ENCODE peak calls at places on chromosomes 11 and 22, in four cellular contexts. One of them, this sample, is unnamed.
A peak's percentile ranks its signal among the peaks of the same experiment; 100 is the strongest.

GRCh38 chr11:68976095-68976494 is 4.7 kb downstream of the MRGPRD start:
- DNase-seq in mammary epithelial cell: no peak
- DNase-seq in fibroblast of lung: no peak
- DNase-seq in lower lobe of right lung: peak; percentile 6
- DNase-seq in this sample: no peak

GRCh38 chr11:119318240-119319135 is 1.6 kb upstream of the MCAM start:
- DNase-seq in mammary epithelial cell: peak; percentile 86
- DNase-seq in fibroblast of lung: peak; percentile 62
- DNase-seq in lower lobe of right lung: no peak
- DNase-seq in this sample: peak; percentile 70

GRCh38 chr22:49139492-49140151 is 688.1 kb downstream of the BRD1 start:
- DNase-seq in mammary epithelial cell: no peak
- DNase-seq in fibroblast of lung: no peak
- DNase-seq in lower lobe of right lung: peak; percentile 30
- DNase-seq in this sample: peak; percentile 46

GRCh38 chr11:46952553-46952952 is 16.0 kb downstream of the CSTPP1 start:
- DNase-seq in mammary epithelial cell: no peak
- DNase-seq in fibroblast of lung: no peak
- DNase-seq in lower lobe of right lung: no peak
- DNase-seq in this sample: no peak

GRCh38 chr11:117876341-117877119 is at the start of gene FXYD6:
- DNase-seq in mammary epithelial cell: no peak
- DNase-seq in fibroblast of lung: peak; percentile 60
- DNase-seq in lower lobe of right lung: no peak
- DNase-seq in this sample: peak; percentile 96

GRCh38 chr22:30344447-30345200 is 12.1 kb downstream of the SF3A1 start:
- DNase-seq in mammary epithelial cell: no peak
- DNase-seq in fibroblast of lung: no peak
- DNase-seq in lower lobe of right lung: no peak
- DNase-seq in this sample: no peak

GRCh38 chr11:103413266-103413888 is 304.2 kb downstream of the DYNC2H1 start:
- DNase-seq in mammary epithelial cell: no peak
- DNase-seq in fibroblast of lung: peak; percentile 38
- DNase-seq in lower lobe of right lung: no peak
- DNase-seq in this sample: no peak

GRCh38 chr11:94870422-94870821 is 102.3 kb downstream of the AMOTL1 start:
- DNase-seq in mammary epithelial cell: no peak
- DNase-seq in fibroblast of lung: no peak
- DNase-seq in lower lobe of right lung: no peak
- DNase-seq in this sample: no peak

GRCh38 chr11:36240746-36241295 is 48.4 kb downstream of the COMMD9 start:
- DNase-seq in mammary epithelial cell: no peak
- DNase-seq in fibroblast of lung: no peak
- DNase-seq in lower lobe of right lung: no peak
- DNase-seq in this sample: no peak

GRCh38 chr22:43849731-43850130 is 12.6 kb downstream of the SULT4A1 start:
- DNase-seq in mammary epithelial cell: no peak
- DNase-seq in fibroblast of lung: no peak
- DNase-seq in lower lobe of right lung: no peak
- DNase-seq in this sample: no peak

GRCh38 chr11:128146926-128147605 is 440.3 kb downstream of the ETS1 start:
- DNase-seq in mammary epithelial cell: peak; percentile 46
- DNase-seq in fibroblast of lung: peak; percentile 5
- DNase-seq in lower lobe of right lung: no peak
- DNase-seq in this sample: no peak

GRCh38 chr11:35017528-35018342 is 101.3 kb downstream of the PDHX start:
- DNase-seq in mammary epithelial cell: no peak
- DNase-seq in fibroblast of lung: no peak
- DNase-seq in lower lobe of right lung: no peak
- DNase-seq in this sample: peak; percentile 10

GRCh38 chr11:44681698-44682097 is 45.1 kb upstream of the TSPAN18 start:
- DNase-seq in mammary epithelial cell: peak; percentile 13
- DNase-seq in fibroblast of lung: peak; percentile 22
- DNase-seq in lower lobe of right lung: no peak
- DNase-seq in this sample: no peak

GRCh38 chr11:133938166-133938565 is 18.6 kb downstream of the IGSF9B start:
- DNase-seq in mammary epithelial cell: no peak
- DNase-seq in fibroblast of lung: no peak
- DNase-seq in lower lobe of right lung: no peak
- DNase-seq in this sample: no peak

GRCh38 chr11:60363542-60364525 is 14.5 kb upstream of the MS4A7 start:
- DNase-seq in mammary epithelial cell: peak; percentile 39
- DNase-seq in fibroblast of lung: peak; percentile 40
- DNase-seq in lower lobe of right lung: no peak
- DNase-seq in this sample: peak; percentile 50

GRCh38 chr11:29061452-29061851 is 953.3 kb downstream of the METTL15 start:
- DNase-seq in mammary epithelial cell: no peak
- DNase-seq in fibroblast of lung: no peak
- DNase-seq in lower lobe of right lung: no peak
- DNase-seq in this sample: no peak

GRCh38 chr11:120523196-120523595 is 11.6 kb downstream of the GRIK4 start:
- DNase-seq in mammary epithelial cell: no peak
- DNase-seq in fibroblast of lung: no peak
- DNase-seq in lower lobe of right lung: peak; percentile 35
- DNase-seq in this sample: peak; percentile 78

GRCh38 chr11:33045551-33046255 is 6.3 kb downstream of the TCP11L1 start:
- DNase-seq in mammary epithelial cell: peak; percentile 81
- DNase-seq in fibroblast of lung: no peak
- DNase-seq in lower lobe of right lung: no peak
- DNase-seq in this sample: no peak

GRCh38 chr22:46349681-46350080 is 14.2 kb downstream of the TRMU start:
- DNase-seq in mammary epithelial cell: no peak
- DNase-seq in fibroblast of lung: no peak
- DNase-seq in lower lobe of right lung: peak; percentile 24
- DNase-seq in this sample: no peak
- H3K36me3 ChIP-seq in mammary epithelial cell: peaks cover 25% of the 10 kb centered on the region
- H3K36me3 ChIP-seq in fibroblast of lung: peaks cover 33% of the 10 kb centered on the region
- H3K36me3 ChIP-seq in lower lobe of right lung: peaks cover 100% of the 10 kb centered on the region
- H3K36me3 ChIP-seq in this sample: peaks cover 34% of the 10 kb centered on the region

GRCh38 chr11:125348704-125349635 is 147.1 kb downstream of the FEZ1 start:
- DNase-seq in mammary epithelial cell: no peak
- DNase-seq in fibroblast of lung: peak; percentile 29
- DNase-seq in lower lobe of right lung: peak; percentile 44
- DNase-seq in this sample: peak; percentile 92

GRCh38 chr11:125351868-125352250 is 144.2 kb downstream of the FEZ1 start:
- DNase-seq in mammary epithelial cell: no peak
- DNase-seq in fibroblast of lung: no peak
- DNase-seq in lower lobe of right lung: no peak
- DNase-seq in this sample: no peak

GRCh38 chr11:125351045-125351867 is 144.8 kb downstream of the FEZ1 start:
- DNase-seq in mammary epithelial cell: no peak
- DNase-seq in fibroblast of lung: no peak
- DNase-seq in lower lobe of right lung: peak; percentile 36
- DNase-seq in this sample: peak; percentile 82

GRCh38 chr11:125348141-125348651 is 147.9 kb downstream of the FEZ1 start:
- DNase-seq in mammary epithelial cell: no peak
- DNase-seq in fibroblast of lung: no peak
- DNase-seq in lower lobe of right lung: peak; percentile 35
- DNase-seq in this sample: no peak

DNA sequence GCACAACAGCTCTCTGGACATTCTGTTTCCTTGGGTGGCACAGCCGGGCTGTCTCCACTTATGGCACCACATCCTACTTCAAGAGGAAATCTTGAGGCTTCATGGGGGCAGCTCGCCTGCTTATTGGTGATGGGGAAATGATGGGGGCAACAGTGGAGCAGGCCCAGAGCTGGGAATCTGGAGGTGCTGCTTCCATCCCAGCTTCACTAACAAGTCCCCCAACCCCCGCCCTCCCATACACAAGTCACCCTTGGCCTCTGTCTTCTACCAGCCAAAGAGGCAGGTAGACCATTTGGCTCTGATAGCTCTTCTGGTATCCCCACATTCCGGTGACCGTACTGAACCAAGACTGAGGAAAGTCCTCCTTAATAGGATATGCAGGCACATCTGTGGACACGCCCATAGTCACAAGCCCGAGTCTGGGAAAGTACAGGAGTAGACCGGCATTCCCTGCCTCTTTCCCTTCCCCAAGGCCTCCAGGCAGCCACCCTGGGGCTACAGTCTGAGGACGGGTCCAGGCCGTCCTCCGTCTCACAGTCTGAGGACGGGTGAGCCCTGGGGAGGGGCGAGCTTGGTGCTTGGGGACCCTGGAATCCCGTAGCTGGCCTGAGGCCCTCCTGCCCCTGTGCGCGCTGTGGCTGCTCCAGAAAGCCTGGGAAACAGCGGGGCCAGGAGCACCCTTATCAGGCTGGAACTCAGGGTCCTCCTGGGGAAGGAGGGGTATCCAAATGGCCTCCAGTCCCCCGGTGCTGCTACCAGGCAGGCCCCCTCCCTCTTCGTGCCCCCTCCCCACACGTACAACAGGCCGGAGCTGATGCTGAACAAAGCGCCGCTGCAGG is 145.6 kb downstream of the FEZ1 start:
- DNase-seq in mammary epithelial cell: no peak
- DNase-seq in fibroblast of lung: no peak
- DNase-seq in lower lobe of right lung: peak; percentile 18
- DNase-seq in this sample: no peak
- H3K4me3 ChIP-seq in mammary epithelial cell: no peak overlapping the region
- H3K4me3 ChIP-seq in fibroblast of lung: no peak overlapping the region
- H3K4me3 ChIP-seq in lower lobe of right lung: no peak overlapping the region
- H3K4me3 ChIP-seq in this sample: peak overlapping the region; percentile 29

DNA sequence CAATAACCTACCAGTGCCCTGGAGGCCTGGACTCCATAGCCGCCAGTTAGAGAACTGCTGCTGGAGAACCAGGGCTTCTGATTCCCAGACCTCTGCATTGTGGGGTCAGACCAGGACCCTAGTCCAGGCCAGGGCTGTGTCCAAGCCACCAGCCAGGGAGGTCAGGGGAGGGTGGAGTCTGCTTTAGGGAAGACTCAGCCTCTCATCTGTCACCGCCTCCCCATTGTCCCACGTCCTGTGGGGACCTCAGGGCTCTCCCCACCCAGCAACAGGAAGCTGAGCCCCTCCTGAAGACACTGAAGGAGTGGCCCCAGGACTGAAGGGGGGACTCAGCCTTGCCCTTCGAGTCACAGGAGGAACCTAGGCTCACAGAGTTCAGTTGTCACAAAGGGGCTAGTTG is 41.2 kb downstream of the PDE2A start:
- DNase-seq in mammary epithelial cell: no peak
- DNase-seq in fibroblast of lung: no peak
- DNase-seq in lower lobe of right lung: no peak
- DNase-seq in this sample: no peak
- H3K27me3 ChIP-seq in mammary epithelial cell: no peaks in the 10 kb centered on the region
- H3K27me3 ChIP-seq in fibroblast of lung: peaks cover 8% of the 10 kb centered on the region
- H3K27me3 ChIP-seq in lower lobe of right lung: peaks cover 16% of the 10 kb centered on the region
- H3K27me3 ChIP-seq in this sample: no peaks in the 10 kb centered on the region

DNA sequence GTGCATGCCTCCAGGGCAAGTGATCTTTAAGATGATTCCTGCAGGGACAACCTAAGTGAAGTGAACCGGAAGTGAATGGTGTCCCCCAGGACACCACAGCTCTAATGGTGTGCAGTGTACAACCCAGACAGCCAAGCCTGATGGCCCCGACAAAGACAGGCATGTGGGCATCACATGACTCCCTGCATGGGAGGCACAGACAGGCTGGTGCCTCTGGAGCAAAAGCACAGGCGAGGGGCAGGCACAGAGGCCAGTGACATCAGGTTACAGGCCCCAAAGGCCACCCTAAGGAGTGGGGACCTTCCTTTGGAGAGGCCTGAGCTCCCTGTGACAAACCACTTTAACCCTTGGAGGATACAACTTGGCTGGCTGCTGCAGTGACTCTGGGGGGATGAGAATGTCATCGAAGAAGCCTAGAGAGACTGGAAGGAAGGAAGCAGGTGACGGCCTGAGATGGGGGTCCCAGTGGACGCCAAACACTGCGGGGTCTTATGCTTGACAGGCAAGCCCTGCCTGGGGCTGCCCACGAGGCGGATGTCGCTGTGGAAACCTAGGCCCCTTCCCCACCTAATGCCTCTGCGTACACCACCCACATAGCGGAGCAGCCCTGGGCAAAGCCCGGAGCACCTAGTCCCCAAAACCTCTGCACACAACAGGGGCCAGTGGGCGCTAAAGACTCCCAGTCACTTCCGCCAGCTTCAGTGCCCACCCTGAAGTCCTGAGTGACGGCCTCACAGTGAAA is 12.4 kb downstream of the POLR3H start:
- DNase-seq in mammary epithelial cell: no peak
- DNase-seq in fibroblast of lung: no peak
- DNase-seq in lower lobe of right lung: no peak
- DNase-seq in this sample: no peak
- H3K36me3 ChIP-seq in mammary epithelial cell: peaks cover 23% of the 10 kb centered on the region
- H3K36me3 ChIP-seq in fibroblast of lung: peaks cover 40% of the 10 kb centered on the region
- H3K36me3 ChIP-seq in lower lobe of right lung: peaks cover 74% of the 10 kb centered on the region
- H3K36me3 ChIP-seq in this sample: peaks cover 23% of the 10 kb centered on the region

GRCh38 chr22:18112440-18112839 is 1.8 kb downstream of the TUBA8 start:
- DNase-seq in mammary epithelial cell: no peak
- DNase-seq in fibroblast of lung: no peak
- DNase-seq in lower lobe of right lung: no peak
- DNase-seq in this sample: no peak

GRCh38 chr22:18111759-18112330 is 1.2 kb downstream of the TUBA8 start:
- DNase-seq in mammary epithelial cell: no peak
- DNase-seq in fibroblast of lung: no peak
- DNase-seq in lower lobe of right lung: no peak
- DNase-seq in this sample: peak; percentile 64

GRCh38 chr22:18114976-18115652 is 4.5 kb downstream of the TUBA8 start:
- DNase-seq in mammary epithelial cell: no peak
- DNase-seq in fibroblast of lung: no peak
- DNase-seq in lower lobe of right lung: no peak
- DNase-seq in this sample: no peak

GRCh38 chr22:18114495-18114894 is 3.9 kb downstream of the TUBA8 start:
- DNase-seq in mammary epithelial cell: no peak
- DNase-seq in fibroblast of lung: no peak
- DNase-seq in lower lobe of right lung: no peak
- DNase-seq in this sample: no peak

DNA sequence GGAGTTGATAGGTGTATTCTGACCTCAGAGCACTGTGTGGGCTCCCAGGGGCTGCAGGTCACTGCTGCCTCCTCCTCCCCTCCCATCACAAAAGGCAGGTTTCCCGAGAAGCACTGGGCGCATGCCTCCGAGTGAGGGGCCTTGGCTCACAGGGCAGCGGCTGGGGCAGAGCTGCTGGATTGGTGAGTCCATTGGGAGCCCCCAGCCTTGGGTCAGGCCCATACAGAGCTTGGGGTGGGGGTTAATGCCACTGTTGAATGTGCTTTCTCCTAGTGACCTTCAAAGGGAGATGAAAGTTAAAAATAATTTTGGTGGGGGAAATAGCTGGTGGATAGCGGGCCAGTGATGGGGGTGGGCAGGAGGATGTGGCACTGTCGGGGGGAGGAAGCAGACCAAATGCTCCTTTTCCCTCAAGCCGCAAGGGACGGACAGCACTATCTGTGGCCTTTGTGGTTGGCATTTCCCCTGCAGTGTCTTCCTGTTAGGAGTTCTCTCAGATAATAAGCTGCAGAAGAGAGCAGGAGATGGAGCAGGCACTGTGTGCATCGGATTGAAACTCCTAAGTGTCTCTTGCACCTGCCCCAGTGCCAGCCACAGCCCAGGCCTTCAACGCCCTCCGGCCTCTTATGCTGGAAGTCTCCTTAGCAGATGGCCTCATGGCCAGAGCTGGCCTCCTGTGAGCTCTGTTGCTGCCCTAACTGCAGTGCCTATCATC is 3.2 kb downstream of the TUBA8 start:
- DNase-seq in mammary epithelial cell: no peak
- DNase-seq in fibroblast of lung: no peak
- DNase-seq in lower lobe of right lung: no peak
- DNase-seq in this sample: peak; percentile 57
- H3K4me3 ChIP-seq in mammary epithelial cell: no peak overlapping the region
- H3K4me3 ChIP-seq in fibroblast of lung: no peak overlapping the region
- H3K4me3 ChIP-seq in lower lobe of right lung: no peak overlapping the region
- H3K4me3 ChIP-seq in this sample: no peak overlapping the region